ENCODE peak calls at places on chromosomes 7 and 10, in six cellular contexts. One of them, this sample, is unnamed.

GRCh38 chr10:49012603-49013002 is 73.0 kb upstream of the LRRC18 start:
- DNase-seq in activated gamma-delta T cell: no peak
- DNase-seq in BJ: no peak
- DNase-seq in H4: no peak
- DNase-seq in lower leg skin: no peak
- DNase-seq in RWPE1: no peak
- DNase-seq in this sample: no peak

GRCh38 chr7:150962743-150963399 is 15.2 kb downstream of the KCNH2 start:
- DNase-seq in activated gamma-delta T cell: no peak
- DNase-seq in BJ: no peak
- DNase-seq in H4: no peak
- DNase-seq in lower leg skin: no peak
- DNase-seq in RWPE1: peak
- DNase-seq in this sample: no peak

GRCh38 chr10:5344746-5345145 is 20.0 kb upstream of the UCN3 start:
- DNase-seq in activated gamma-delta T cell: no peak
- DNase-seq in BJ: no peak
- DNase-seq in H4: no peak
- DNase-seq in lower leg skin: no peak
- DNase-seq in RWPE1: no peak
- DNase-seq in this sample: no peak

GRCh38 chr7:30936650-30937245 is 25.1 kb downstream of the AQP1 start:
- DNase-seq in activated gamma-delta T cell: no peak
- DNase-seq in BJ: no peak
- DNase-seq in H4: no peak
- DNase-seq in lower leg skin: no peak
- DNase-seq in RWPE1: no peak
- DNase-seq in this sample: no peak

GRCh38 chr10:95655571-95656290 is 780 bp downstream of the ALDH18A1 start:
- DNase-seq in activated gamma-delta T cell: no peak
- DNase-seq in BJ: no peak
- DNase-seq in H4: no peak
- DNase-seq in lower leg skin: no peak
- DNase-seq in RWPE1: peak
- DNase-seq in this sample: no peak

GRCh38 chr7:8453535-8453934 is 20.1 kb downstream of the NXPH1 start:
- DNase-seq in activated gamma-delta T cell: no peak
- DNase-seq in BJ: no peak
- DNase-seq in H4: no peak
- DNase-seq in lower leg skin: no peak
- DNase-seq in RWPE1: no peak
- DNase-seq in this sample: no peak

GRCh38 chr10:76296885-76297775 is 865.7 kb downstream of the LRMDA start:
- DNase-seq in activated gamma-delta T cell: no peak
- DNase-seq in BJ: no peak
- DNase-seq in H4: no peak
- DNase-seq in lower leg skin: no peak
- DNase-seq in RWPE1: no peak
- DNase-seq in this sample: no peak

GRCh38 chr7:74483402-74484336 is 30.0 kb downstream of the GTF2IRD1 start:
- DNase-seq in activated gamma-delta T cell: no peak
- DNase-seq in BJ: peak
- DNase-seq in H4: peak
- DNase-seq in lower leg skin: no peak
- DNase-seq in RWPE1: no peak
- DNase-seq in this sample: no peak

GRCh38 chr10:132740542-132741066 is 45.3 kb downstream of the NKX6-2 start:
- DNase-seq in activated gamma-delta T cell: no peak
- DNase-seq in BJ: no peak
- DNase-seq in H4: no peak
- DNase-seq in lower leg skin: no peak
- DNase-seq in RWPE1: no peak
- DNase-seq in this sample: no peak

GRCh38 chr7:133770863-133771492 is 356.2 kb upstream of the LRGUK start:
- DNase-seq in activated gamma-delta T cell: no peak
- DNase-seq in BJ: no peak
- DNase-seq in H4: peak
- DNase-seq in lower leg skin: no peak
- DNase-seq in RWPE1: no peak
- DNase-seq in this sample: no peak

GRCh38 chr7:51647931-51648351 is 331.3 kb upstream of the COBL start:
- DNase-seq in activated gamma-delta T cell: no peak
- DNase-seq in BJ: no peak
- DNase-seq in H4: peak
- DNase-seq in lower leg skin: peak
- DNase-seq in RWPE1: peak
- DNase-seq in this sample: no peak

GRCh38 chr10:124539935-124540641 is 78.5 kb downstream of the LHPP start:
- DNase-seq in activated gamma-delta T cell: peak
- DNase-seq in BJ: no peak
- DNase-seq in H4: no peak
- DNase-seq in lower leg skin: no peak
- DNase-seq in RWPE1: peak
- DNase-seq in this sample: no peak

GRCh38 chr10:113520606-113521481 is 32.0 kb upstream of the HABP2 start:
- DNase-seq in activated gamma-delta T cell: no peak
- DNase-seq in BJ: no peak
- DNase-seq in H4: peak
- DNase-seq in lower leg skin: peak
- DNase-seq in RWPE1: peak
- DNase-seq in this sample: no peak

GRCh38 chr10:2700626-2701305 is 366.6 kb upstream of the PFKP start:
- DNase-seq in activated gamma-delta T cell: no peak
- DNase-seq in BJ: no peak
- DNase-seq in H4: no peak
- DNase-seq in lower leg skin: no peak
- DNase-seq in RWPE1: no peak
- DNase-seq in this sample: no peak

GRCh38 chr7:24283900-24284698 is at the start of gene NPY:
- DNase-seq in activated gamma-delta T cell: peak
- DNase-seq in BJ: no peak
- DNase-seq in H4: no peak
- DNase-seq in lower leg skin: no peak
- DNase-seq in RWPE1: no peak
- DNase-seq in this sample: no peak

GRCh38 chr7:35849158-35849831 is 48.4 kb downstream of the SEPTIN7 start:
- DNase-seq in activated gamma-delta T cell: no peak
- DNase-seq in BJ: no peak
- DNase-seq in H4: no peak
- DNase-seq in lower leg skin: no peak
- DNase-seq in RWPE1: no peak
- DNase-seq in this sample: no peak

GRCh38 chr10:119028900-119029612 is 458 bp upstream of the NANOS1 start:
- DNase-seq in activated gamma-delta T cell: peak
- DNase-seq in BJ: peak
- DNase-seq in H4: peak
- DNase-seq in lower leg skin: peak
- DNase-seq in RWPE1: peak
- DNase-seq in this sample: peak

GRCh38 chr7:4791738-4792536 is 16.5 kb downstream of the AP5Z1 start:
- DNase-seq in activated gamma-delta T cell: peak
- DNase-seq in BJ: no peak
- DNase-seq in H4: no peak
- DNase-seq in lower leg skin: peak
- DNase-seq in RWPE1: peak
- DNase-seq in this sample: no peak

GRCh38 chr10:100339236-100339635 is 7.8 kb upstream of the SCD start:
- DNase-seq in activated gamma-delta T cell: no peak
- DNase-seq in BJ: no peak
- DNase-seq in H4: no peak
- DNase-seq in lower leg skin: no peak
- DNase-seq in RWPE1: no peak
- DNase-seq in this sample: no peak

GRCh38 chr10:5265139-5265538 is 68.5 kb downstream of the AKR1C4 start:
- DNase-seq in activated gamma-delta T cell: no peak
- DNase-seq in BJ: no peak
- DNase-seq in H4: no peak
- DNase-seq in lower leg skin: no peak
- DNase-seq in RWPE1: no peak
- DNase-seq in this sample: no peak

GRCh38 chr10:123858039-123858740 is 33.4 kb downstream of the CPXM2 start:
- DNase-seq in activated gamma-delta T cell: no peak
- DNase-seq in BJ: no peak
- DNase-seq in H4: peak
- DNase-seq in lower leg skin: no peak
- DNase-seq in RWPE1: no peak
- DNase-seq in this sample: no peak

GRCh38 chr7:51045319-51046102 is 262.8 kb upstream of the GRB10 start:
- DNase-seq in activated gamma-delta T cell: no peak
- DNase-seq in BJ: peak
- DNase-seq in H4: peak
- DNase-seq in lower leg skin: no peak
- DNase-seq in RWPE1: peak
- DNase-seq in this sample: no peak

GRCh38 chr10:71714055-71714454 is 5.5 kb downstream of the C10orf105 start:
- DNase-seq in activated gamma-delta T cell: no peak
- DNase-seq in BJ: no peak
- DNase-seq in H4: no peak
- DNase-seq in lower leg skin: no peak
- DNase-seq in RWPE1: no peak
- DNase-seq in this sample: no peak

GRCh38 chr7:131745645-131746248 is 189.3 kb upstream of the PODXL start:
- DNase-seq in activated gamma-delta T cell: no peak
- DNase-seq in BJ: no peak
- DNase-seq in H4: peak
- DNase-seq in lower leg skin: no peak
- DNase-seq in RWPE1: peak
- DNase-seq in this sample: no peak

GRCh38 chr10:116629340-116629739 is 8.6 kb downstream of the PNLIPRP2 start:
- DNase-seq in activated gamma-delta T cell: no peak
- DNase-seq in BJ: no peak
- DNase-seq in H4: no peak
- DNase-seq in lower leg skin: no peak
- DNase-seq in RWPE1: no peak
- DNase-seq in this sample: no peak

GRCh38 chr7:104231054-104232046 is 23.5 kb upstream of the ORC5 start:
- DNase-seq in activated gamma-delta T cell: no peak
- DNase-seq in BJ: no peak
- DNase-seq in H4: peak
- DNase-seq in lower leg skin: peak
- DNase-seq in RWPE1: peak
- DNase-seq in this sample: no peak

GRCh38 chr10:24642921-24643678 is 80.6 kb downstream of the ARHGAP21 start:
- DNase-seq in activated gamma-delta T cell: no peak
- DNase-seq in BJ: no peak
- DNase-seq in H4: peak
- DNase-seq in lower leg skin: no peak
- DNase-seq in RWPE1: peak
- DNase-seq in this sample: no peak

GRCh38 chr7:1531263-1531978 is 919 bp downstream of the MAFK start:
- DNase-seq in activated gamma-delta T cell: no peak
- DNase-seq in BJ: no peak
- DNase-seq in H4: no peak
- DNase-seq in lower leg skin: no peak
- DNase-seq in RWPE1: peak
- DNase-seq in this sample: no peak

This sample was measured in cortex of kidney.